ENCODE peak calls at places on chromosomes 3 and 15, in four cellular contexts. One of them, this sample, is unnamed.

GRCh38 chr3:53045107-53045783 is 628 bp downstream of the SFMBT1 start:
- DNase-seq in HepG2: no peak
- DNase-seq in WTC11: peak; percentile 24
- DNase-seq in K562: peak; percentile 80
- DNase-seq in this sample: peak; percentile 80

GRCh38 chr3:72659609-72660008 is 188.6 kb downstream of the SHQ1 start:
- DNase-seq in HepG2: no peak
- DNase-seq in WTC11: no peak
- DNase-seq in K562: no peak
- DNase-seq in this sample: no peak

GRCh38 chr15:39602143-39602542 is 21.3 kb downstream of the THBS1 start:
- DNase-seq in HepG2: peak; percentile 40
- DNase-seq in WTC11: peak; percentile 40
- DNase-seq in K562: no peak
- DNase-seq in this sample: no peak

GRCh38 chr3:183386651-183387050 is 41.8 kb downstream of the MCF2L2 start:
- DNase-seq in HepG2: no peak
- DNase-seq in WTC11: no peak
- DNase-seq in K562: no peak
- DNase-seq in this sample: no peak

GRCh38 chr15:101615986-101616848 is 36.0 kb downstream of the TM2D3 start:
- DNase-seq in HepG2: peak; percentile 60
- DNase-seq in WTC11: peak; percentile 77
- DNase-seq in K562: peak; percentile 91
- DNase-seq in this sample: peak; percentile 85

GRCh38 chr3:87694678-87695077 is 364.1 kb downstream of the CGGBP1 start:
- DNase-seq in HepG2: no peak
- DNase-seq in WTC11: no peak
- DNase-seq in K562: no peak
- DNase-seq in this sample: peak; percentile 12

GRCh38 chr15:88513195-88513594 is 33.3 kb downstream of the DET1 start:
- DNase-seq in HepG2: no peak
- DNase-seq in WTC11: no peak
- DNase-seq in K562: no peak
- DNase-seq in this sample: no peak

GRCh38 chr3:169602482-169602881 is 61.0 kb downstream of the MECOM start:
- DNase-seq in HepG2: no peak
- DNase-seq in WTC11: no peak
- DNase-seq in K562: no peak
- DNase-seq in this sample: no peak

GRCh38 chr3:99625643-99626414 is 12.6 kb upstream of the COL8A1 start:
- DNase-seq in HepG2: no peak
- DNase-seq in WTC11: no peak
- DNase-seq in K562: no peak
- DNase-seq in this sample: no peak

GRCh38 chr3:192817053-192817452 is 89.7 kb upstream of the FGF12 start:
- DNase-seq in HepG2: no peak
- DNase-seq in WTC11: no peak
- DNase-seq in K562: no peak
- DNase-seq in this sample: no peak

GRCh38 chr15:91128028-91128427 is 28.0 kb downstream of the SV2B start:
- DNase-seq in HepG2: no peak
- DNase-seq in WTC11: no peak
- DNase-seq in K562: no peak
- DNase-seq in this sample: no peak

GRCh38 chr15:69613182-69613581 is 160.6 kb downstream of the RPLP1 start:
- DNase-seq in HepG2: no peak
- DNase-seq in WTC11: no peak
- DNase-seq in K562: no peak
- DNase-seq in this sample: no peak

GRCh38 chr3:27985369-27986035 is 255.9 kb upstream of the CMC1 start:
- DNase-seq in HepG2: no peak
- DNase-seq in WTC11: no peak
- DNase-seq in K562: no peak
- DNase-seq in this sample: no peak

GRCh38 chr3:21894459-21895083 is 143.6 kb upstream of the ZNF385D start:
- DNase-seq in HepG2: no peak
- DNase-seq in WTC11: no peak
- DNase-seq in K562: no peak
- DNase-seq in this sample: no peak
- TF ChIP-seq ELF4 in HepG2: no peak
- TF ChIP-seq ELF4 in WTC11: no peak
- TF ChIP-seq ELF4 in K562: no peak
- TF ChIP-seq ELF4 in this sample: no peak

GRCh38 chr3:15053541-15053940 is 11.6 kb downstream of the MRPS25 start:
- DNase-seq in HepG2: no peak
- DNase-seq in WTC11: no peak
- DNase-seq in K562: no peak
- DNase-seq in this sample: no peak

GRCh38 chr3:15056676-15057404 is 8.3 kb downstream of the MRPS25 start:
- DNase-seq in HepG2: no peak
- DNase-seq in WTC11: no peak
- DNase-seq in K562: no peak
- DNase-seq in this sample: no peak

GRCh38 chr3:15052335-15053242 is 12.5 kb downstream of the MRPS25 start:
- DNase-seq in HepG2: no peak
- DNase-seq in WTC11: no peak
- DNase-seq in K562: peak; percentile 90
- DNase-seq in this sample: no peak

GRCh38 chr3:15051531-15051930 is 13.6 kb downstream of the MRPS25 start:
- DNase-seq in HepG2: peak; percentile 62
- DNase-seq in WTC11: peak; percentile 77
- DNase-seq in K562: peak; percentile 72
- DNase-seq in this sample: peak; percentile 74

DNA sequence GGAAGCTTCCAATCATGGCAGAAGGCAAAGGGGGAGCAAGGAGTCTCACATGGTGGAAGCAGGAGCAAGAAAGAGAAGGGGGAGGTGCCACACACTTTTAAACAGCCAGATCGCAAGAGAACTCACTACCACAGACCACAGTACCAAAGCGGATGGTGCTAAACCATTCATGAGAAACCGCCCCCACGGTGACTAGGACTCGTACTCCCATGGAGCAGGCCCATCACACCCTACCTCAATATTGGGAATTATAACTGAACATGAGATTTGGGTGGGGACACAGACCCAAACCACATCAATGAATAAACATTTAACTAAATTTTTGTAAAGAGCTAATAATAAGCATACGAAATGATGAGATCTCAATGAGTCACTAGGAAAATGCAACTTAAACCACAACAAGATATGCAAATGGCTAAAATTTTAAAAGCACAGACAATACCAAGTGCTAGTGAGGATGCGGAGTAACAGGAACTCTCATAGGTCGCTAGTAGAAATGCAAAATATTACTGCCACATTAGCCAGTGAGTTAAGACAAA is 10.0 kb downstream of the MRPS25 start:
- DNase-seq in HepG2: no peak
- DNase-seq in WTC11: no peak
- DNase-seq in K562: peak; percentile 55
- DNase-seq in this sample: no peak
- TF ChIP-seq ELF4 in HepG2: no peak
- TF ChIP-seq ELF4 in WTC11: no peak
- TF ChIP-seq ELF4 in K562: no peak
- TF ChIP-seq ELF4 in this sample: no peak

GRCh38 chr3:58526124-58526957 is 10.6 kb downstream of the ACOX2 start:
- DNase-seq in HepG2: peak; percentile 88
- DNase-seq in WTC11: no peak
- DNase-seq in K562: no peak
- DNase-seq in this sample: no peak
- TF ChIP-seq ELF4 in HepG2: no peak
- TF ChIP-seq ELF4 in WTC11: no peak
- TF ChIP-seq ELF4 in K562: no peak
- TF ChIP-seq ELF4 in this sample: no peak

DNA sequence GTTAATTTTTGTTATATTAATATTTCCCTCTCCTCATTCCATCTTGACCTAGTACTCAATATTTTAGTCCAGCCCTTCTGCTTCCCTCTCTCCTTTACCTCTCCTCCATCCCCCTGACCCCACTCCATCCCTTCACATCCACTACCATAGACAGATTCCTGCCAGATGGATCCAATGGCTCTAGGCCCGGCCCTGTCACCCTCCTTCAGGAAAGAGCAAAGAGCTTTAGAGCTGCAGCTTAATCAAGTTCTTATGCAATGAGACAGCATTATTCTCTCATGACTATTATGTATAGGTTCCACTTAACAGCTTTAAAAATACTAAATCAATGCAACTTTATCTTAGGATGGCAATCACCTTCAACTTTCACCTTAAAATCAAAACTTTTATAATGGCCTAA is 200.7 kb upstream of the TTC14 start:
- DNase-seq in HepG2: no peak
- DNase-seq in WTC11: no peak
- DNase-seq in K562: no peak
- DNase-seq in this sample: no peak
- TF ChIP-seq ELF4 in HepG2: no peak
- TF ChIP-seq ELF4 in WTC11: no peak
- TF ChIP-seq ELF4 in K562: no peak
- TF ChIP-seq ELF4 in this sample: no peak

GRCh38 chr3:61464785-61465184 is 96.6 kb upstream of the PTPRG start:
- DNase-seq in HepG2: no peak
- DNase-seq in WTC11: no peak
- DNase-seq in K562: no peak
- DNase-seq in this sample: no peak
- TF ChIP-seq ELF4 in HepG2: no peak
- TF ChIP-seq ELF4 in WTC11: no peak
- TF ChIP-seq ELF4 in K562: no peak
- TF ChIP-seq ELF4 in this sample: no peak

GRCh38 chr15:57504599-57504940 is 87.1 kb upstream of the MYZAP start:
- DNase-seq in HepG2: no peak
- DNase-seq in WTC11: no peak
- DNase-seq in K562: no peak
- DNase-seq in this sample: no peak

GRCh38 chr15:57505056-57505713 is 86.5 kb upstream of the MYZAP start:
- DNase-seq in HepG2: peak; percentile 19
- DNase-seq in WTC11: no peak
- DNase-seq in K562: no peak
- DNase-seq in this sample: no peak

GRCh38 chr15:57505949-57506391 is 85.7 kb upstream of the MYZAP start:
- DNase-seq in HepG2: no peak
- DNase-seq in WTC11: no peak
- DNase-seq in K562: no peak
- DNase-seq in this sample: no peak

GRCh38 chr15:57503051-57503702 is 88.5 kb upstream of the MYZAP start:
- DNase-seq in HepG2: peak; percentile 25
- DNase-seq in WTC11: peak; percentile 64
- DNase-seq in K562: peak; percentile 61
- DNase-seq in this sample: peak; percentile 36

GRCh38 chr15:57503911-57504598 is 87.6 kb upstream of the MYZAP start:
- DNase-seq in HepG2: no peak
- DNase-seq in WTC11: no peak
- DNase-seq in K562: no peak
- DNase-seq in this sample: no peak
- TF ChIP-seq ELF4 in HepG2: no peak
- TF ChIP-seq ELF4 in WTC11: no peak
- TF ChIP-seq ELF4 in K562: no peak
- TF ChIP-seq ELF4 in this sample: no peak